ENCODE peak calls at places on chromosomes 13 and 19, in ten cellular contexts. O is left lung; T is RWPE1; U is activated T-cell treated with anti-CD3 and anti-CD28 coated beads, Interleukin-2, amount 50 U/mL, for 1 hour; C is astrocyte of the cerebellum; K is activated T-helper 1 cell treated with anti-CD3 and anti-CD28 coated beads, Interleukin-2, amount 50 U/mL, for 16 hours; B is HT1080; I is anterior cingulate cortex; H is effector memory CD4-positive, alpha-beta T cell; J is HEK293T. A is an unnamed sample.

GRCh38 chr19:49932041-49932451 is 2.7 kb upstream of the NUP62 start:
- DNase-seq in O (no peak), T (peak; percentile 84), U (no peak), C (no peak), K (no peak), B (no peak), I (no peak), H (no peak), J (no peak), A (no peak)

GRCh38 chr13:106349080-106349841 is 186.2 kb downstream of the EFNB2 start:
- DNase-seq in O (peak; percentile 69), T (peak; percentile 42), U (no peak), C (peak; percentile 55), K (no peak), B (peak; percentile 92), I (no peak), H (no peak), J (peak; percentile 10), A (peak; percentile 82)

GRCh38 chr19:37333457-37333856 is 37.4 kb upstream of the ZNF527 start:
- DNase-seq in O (no peak), T (no peak), U (no peak), C (no peak), K (no peak), B (peak; percentile 35), I (no peak), H (no peak), J (no peak), A (no peak)

GRCh38 chr19:8126008-8126407 is 23.4 kb downstream of the FBN3 start:
- DNase-seq in O (no peak), T (no peak), U (no peak), C (no peak), K (no peak), B (no peak), I (no peak), H (no peak), J (no peak), A (no peak)

GRCh38 chr13:111213964-111214726 is 99.0 kb downstream of the ARHGEF7 start:
- DNase-seq in O (peak; percentile 69), T (no peak), U (no peak), C (no peak), K (no peak), B (no peak), I (no peak), H (no peak), J (no peak), A (no peak)

GRCh38 chr19:2867025-2867991 is at the start of gene ZNF556:
- DNase-seq in O (no peak), T (peak; percentile 62), U (no peak), C (no peak), K (no peak), B (peak; percentile 20), I (no peak), H (no peak), J (peak; percentile 10), A (peak; percentile 73)

GRCh38 chr19:47610902-47611301 is 2.0 kb downstream of the BICRA start:
- DNase-seq in O (no peak), T (no peak), U (no peak), C (no peak), K (no peak), B (no peak), I (no peak), H (no peak), J (no peak), A (no peak)

GRCh38 chr19:32692727-32693061 is 1.1 kb downstream of the NUDT19 start:
- DNase-seq in O (no peak), T (no peak), U (no peak), C (no peak), K (no peak), B (peak; percentile 11), I (no peak), H (no peak), J (no peak), A (peak; percentile 15)

GRCh38 chr19:15291666-15292065 is 40.7 kb downstream of the BRD4 start:
- DNase-seq in O (no peak), T (no peak), U (no peak), C (no peak), K (no peak), B (no peak), I (no peak), H (no peak), J (no peak), A (no peak)

GRCh38 chr19:28359819-28360414 is 853.0 kb downstream of the UQCRFS1 start:
- DNase-seq in O (no peak), T (no peak), U (no peak), C (no peak), K (no peak), B (no peak), I (no peak), H (no peak), J (no peak), A (no peak)

GRCh38 chr13:35342440-35342839 is 134.0 kb downstream of the MAB21L1 start:
- DNase-seq in O (no peak), T (no peak), U (no peak), C (no peak), K (no peak), B (no peak), I (no peak), H (no peak), J (no peak), A (no peak)

GRCh38 chr13:37109080-37109678 is 3.7 kb upstream of the CSNK1A1L start:
- DNase-seq in O (no peak), T (peak; percentile 8), U (no peak), C (peak; percentile 41), K (no peak), B (peak; percentile 32), I (no peak), H (no peak), J (peak; percentile 16), A (peak; percentile 26)

GRCh38 chr19:36089847-36090246 is 21.1 kb upstream of the OVOL3 start:
- DNase-seq in O (no peak), T (no peak), U (no peak), C (no peak), K (no peak), B (no peak), I (no peak), H (no peak), J (no peak), A (no peak)

GRCh38 chr13:97434417-97435296 is 688 bp downstream of the RAP2A start:
- DNase-seq in O (no peak), T (no peak), U (peak; percentile 59), C (no peak), K (peak; percentile 25), B (peak; percentile 39), I (peak; percentile 40), H (peak; percentile 27), J (peak; percentile 6), A (peak; percentile 41)

GRCh38 chr19:39705578-39706188 is 1.4 kb downstream of the LGALS14 start:
- DNase-seq in O (no peak), T (no peak), U (no peak), C (no peak), K (no peak), B (no peak), I (no peak), H (no peak), J (no peak), A (no peak)

GRCh38 chr19:10135551-10136334 is 16.0 kb upstream of the EIF3G start:
- DNase-seq in O (peak; percentile 86), T (peak; percentile 62), U (no peak), C (no peak), K (no peak), B (no peak), I (no peak), H (no peak), J (no peak), A (no peak)

GRCh38 chr19:42090687-42091086 is 14.7 kb downstream of the ZNF574 start:
- DNase-seq in O (no peak), T (no peak), U (no peak), C (no peak), K (no peak), B (no peak), I (no peak), H (no peak), J (no peak), A (no peak)

GRCh38 chr13:75618308-75618707 is 17.8 kb upstream of the LMO7 start:
- DNase-seq in O (no peak), T (no peak), U (no peak), C (no peak), K (no peak), B (no peak), I (no peak), H (no peak), J (no peak), A (no peak)

GRCh38 chr19:33436360-33437345 is 63.1 kb downstream of the CEBPG start:
- DNase-seq in O (peak; percentile 64), T (no peak), U (no peak), C (no peak), K (no peak), B (no peak), I (no peak), H (no peak), J (no peak), A (no peak)

GRCh38 chr13:98541701-98542203 is 35.2 kb downstream of the STK24 start:
- DNase-seq in O (no peak), T (no peak), U (no peak), C (no peak), K (no peak), B (no peak), I (no peak), H (no peak), J (peak; percentile 30), A (no peak)

GRCh38 chr13:110001622-110002275 is 215.4 kb upstream of the IRS2 start:
- DNase-seq in O (no peak), T (peak; percentile 23), U (no peak), C (peak; percentile 28), K (no peak), B (peak; percentile 79), I (no peak), H (no peak), J (no peak), A (no peak)

GRCh38 chr13:110874508-110874960 is 40.3 kb downstream of the ANKRD10 start:
- DNase-seq in O (peak; percentile 94), T (peak; percentile 87), U (peak; percentile 44), C (peak; percentile 11), K (peak; percentile 33), B (peak; percentile 56), I (peak; percentile 41), H (peak; percentile 10), J (peak; percentile 67), A (peak; percentile 55)

GRCh38 chr13:93227280-93227905 is 786 bp downstream of the GPC6 start:
- DNase-seq in O (peak; percentile 73), T (no peak), U (no peak), C (no peak), K (no peak), B (peak; percentile 66), I (no peak), H (no peak), J (peak; percentile 59), A (no peak)

GRCh38 chr19:53868892-53869804 is 1.5 kb downstream of the MYADM start:
- DNase-seq in O (peak; percentile 97), T (peak; percentile 86), U (peak; percentile 87), C (peak; percentile 62), K (peak; percentile 77), B (peak; percentile 88), I (peak; percentile 69), H (peak; percentile 88), J (peak; percentile 77), A (peak; percentile 91)

GRCh38 chr13:44079413-44080205 is 199.9 kb downstream of the LACC1 start:
- DNase-seq in O (no peak), T (no peak), U (no peak), C (no peak), K (no peak), B (no peak), I (no peak), H (no peak), J (no peak), A (no peak)

GRCh38 chr19:5293607-5294089 is 47.0 kb downstream of the PTPRS start:
- DNase-seq in O (no peak), T (no peak), U (no peak), C (no peak), K (no peak), B (no peak), I (no peak), H (no peak), J (peak; percentile 60), A (no peak)

GRCh38 chr13:113861433-113862030 is 2.3 kb downstream of the GAS6 start:
- DNase-seq in O (no peak), T (peak; percentile 82), U (no peak), C (no peak), K (no peak), B (no peak), I (no peak), H (no peak), J (no peak), A (peak; percentile 46)

GRCh38 chr13:28313579-28313978 is 175.2 kb downstream of the PAN3 start:
- DNase-seq in O (no peak), T (no peak), U (no peak), C (no peak), K (no peak), B (peak; percentile 10), I (no peak), H (no peak), J (peak; percentile 36), A (no peak)

A was measured in SW480.